ENCODE peak calls at places on chromosomes 12 and 14, in seven cellular contexts. S is fibroblast of lung, K is mammary epithelial cell, M is PC-3, J is neural progenitor cell, Q is GM23338, T is endothelial cell of umbilical vein. W is an unnamed sample.

GRCh38 chr12:132181570-132182200 is 37.4 kb downstream of the NOC4L start:
- DNase-seq in S (no peak), K (no peak), M (no peak), J (no peak), Q (no peak), T (no peak), W (no peak)

GRCh38 chr12:78062781-78063180 is 232.1 kb downstream of the NAV3 start:
- DNase-seq in S (peak), K (peak), M (peak), J (no peak), Q (no peak), T (peak), W (peak)

GRCh38 chr12:127588224-127588623 is 678.7 kb upstream of the TMEM132C start:
- DNase-seq in S (peak), K (peak), M (peak), J (peak), Q (peak), T (no peak), W (peak)

GRCh38 chr12:26197832-26198231 is 2.5 kb downstream of the SSPN start:
- DNase-seq in S (no peak), K (no peak), M (peak), J (no peak), Q (no peak), T (no peak), W (no peak)

GRCh38 chr14:54568821-54569591 is 2.1 kb downstream of the SAMD4A start:
- DNase-seq in S (peak), K (no peak), M (peak), J (peak), Q (no peak), T (no peak), W (peak)

GRCh38 chr14:76304536-76305473 is 71.1 kb upstream of the ESRRB start:
- DNase-seq in S (no peak), K (no peak), M (no peak), J (no peak), Q (no peak), T (no peak), W (no peak)

GRCh38 chr14:23358553-23359166 is 6.0 kb upstream of the SLC22A17 start:
- DNase-seq in S (no peak), K (no peak), M (no peak), J (no peak), Q (no peak), T (no peak), W (no peak)

GRCh38 chr14:100065161-100065871 is at the start of gene EVL:
- DNase-seq in S (no peak), K (no peak), M (no peak), J (no peak), Q (no peak), T (peak), W (no peak)

GRCh38 chr14:49303952-49304516 is 282.1 kb downstream of the RPS29 start:
- DNase-seq in S (peak), K (peak), M (peak), J (peak), Q (peak), T (peak), W (peak)

GRCh38 chr12:49367381-49368239 is at the start of gene SPATS2:
- DNase-seq in S (no peak), K (no peak), M (no peak), J (no peak), Q (peak), T (peak), W (peak)

GRCh38 chr12:3589745-3590144 is 98.7 kb downstream of the PRMT8 start:
- DNase-seq in S (no peak), K (no peak), M (no peak), J (no peak), Q (no peak), T (no peak), W (no peak)

GRCh38 chr14:78863143-78863542 is 693.0 kb downstream of the NRXN3 start:
- DNase-seq in S (peak), K (peak), M (peak), J (peak), Q (peak), T (peak), W (peak)

GRCh38 chr14:50736932-50737419 is 68.9 kb upstream of the SAV1 start:
- DNase-seq in S (no peak), K (no peak), M (no peak), J (no peak), Q (no peak), T (no peak), W (peak)

DNA sequence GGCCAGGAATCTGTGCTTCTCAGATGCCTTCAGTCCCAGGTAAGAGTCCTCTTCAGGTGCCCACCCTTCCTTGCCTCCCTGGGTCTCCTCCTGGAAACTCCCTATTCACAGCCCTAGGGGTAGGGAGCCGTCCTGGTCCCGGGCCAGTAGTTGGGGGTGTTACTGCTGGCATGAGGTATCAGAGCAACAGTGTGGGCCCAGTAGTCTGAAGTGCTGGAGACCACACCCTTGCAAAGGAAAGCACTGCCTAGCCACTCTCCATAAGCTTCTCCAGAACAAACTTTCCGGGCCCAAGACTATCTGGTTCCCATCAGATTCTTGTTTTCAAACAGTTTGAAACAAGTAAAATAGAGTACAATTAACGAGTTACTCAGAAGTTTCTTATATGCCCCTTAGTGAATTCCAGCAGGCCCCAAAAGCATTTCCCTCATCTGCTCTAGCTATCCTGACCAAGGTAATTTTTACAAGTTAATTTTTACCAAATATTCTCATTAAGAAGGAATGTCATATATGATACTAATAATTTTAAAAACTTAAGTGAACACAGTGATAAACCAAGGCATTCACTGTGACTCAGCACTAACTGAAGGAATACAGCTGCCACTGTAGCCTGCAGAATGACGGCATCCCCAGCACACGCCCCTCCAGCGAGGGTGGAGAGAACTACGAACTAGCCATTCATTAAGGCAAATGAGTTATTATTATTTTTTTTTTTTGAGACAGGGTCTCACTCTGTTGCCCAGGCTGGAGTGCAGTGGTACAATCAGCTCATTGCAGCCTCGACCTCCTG is 49.4 kb downstream of the MOK start:
- DNase-seq in S (peak), K (no peak), M (no peak), J (no peak), Q (no peak), T (no peak), W (no peak)
- H3K27ac ChIP-seq in S (peak), K (peak), M (peak), J (no peak), Q (no peak), T (no peak), W (no peak)

DNA sequence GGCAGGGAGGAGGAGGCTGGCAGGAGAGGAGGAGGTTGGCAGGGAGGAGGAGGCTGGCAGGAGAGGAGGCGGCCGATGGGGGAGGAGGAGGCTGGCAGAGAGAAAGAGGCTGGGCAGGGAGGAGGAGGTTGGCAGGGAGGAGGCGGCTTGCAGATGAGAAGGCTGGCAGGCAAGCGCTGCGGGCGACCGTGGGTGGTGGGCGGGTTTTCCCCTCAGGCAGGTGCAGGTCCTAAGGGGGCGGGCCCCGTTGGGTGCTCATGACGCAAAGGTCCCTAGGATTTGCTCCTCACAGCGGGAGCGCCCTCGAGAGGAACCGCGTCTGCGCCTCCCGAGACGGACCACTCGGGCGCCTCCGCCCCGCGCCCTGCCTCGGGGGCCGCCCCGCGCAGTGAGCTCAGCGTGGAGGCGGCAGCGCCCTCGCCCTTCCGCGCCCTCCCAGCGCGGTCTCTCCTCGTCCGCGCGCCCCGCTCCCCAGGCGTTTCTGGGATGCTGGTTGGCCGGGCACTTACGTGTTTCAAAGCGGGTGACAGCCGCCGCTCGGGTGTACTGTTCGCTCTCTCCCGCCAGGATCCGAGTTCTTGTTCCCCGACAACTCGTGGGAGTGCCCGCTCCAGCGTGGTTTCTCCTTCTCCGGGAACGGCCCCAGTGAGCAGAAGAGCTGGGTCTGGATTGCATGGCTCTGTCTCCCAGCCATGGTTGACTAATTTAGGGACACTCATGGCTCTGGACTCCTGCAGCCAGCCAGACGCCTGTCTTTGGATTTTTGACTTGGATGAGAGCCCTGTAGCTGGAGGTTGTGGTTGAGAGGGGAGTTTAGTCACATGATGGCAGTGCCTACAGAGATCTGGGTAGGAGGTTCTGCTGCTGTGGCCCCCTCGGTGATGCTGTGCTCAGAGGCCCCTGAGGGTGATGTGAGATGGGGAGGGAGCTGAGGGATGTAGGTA is 64.1 kb upstream of the PPP4R3A start:
- DNase-seq in S (peak), K (peak), M (peak), J (peak), Q (peak), T (peak), W (peak)
- TF ChIP-seq EZH2 in S (no peak), K (no peak), M (no peak), J (peak), Q (no peak), T (no peak), W (no peak)

DNA sequence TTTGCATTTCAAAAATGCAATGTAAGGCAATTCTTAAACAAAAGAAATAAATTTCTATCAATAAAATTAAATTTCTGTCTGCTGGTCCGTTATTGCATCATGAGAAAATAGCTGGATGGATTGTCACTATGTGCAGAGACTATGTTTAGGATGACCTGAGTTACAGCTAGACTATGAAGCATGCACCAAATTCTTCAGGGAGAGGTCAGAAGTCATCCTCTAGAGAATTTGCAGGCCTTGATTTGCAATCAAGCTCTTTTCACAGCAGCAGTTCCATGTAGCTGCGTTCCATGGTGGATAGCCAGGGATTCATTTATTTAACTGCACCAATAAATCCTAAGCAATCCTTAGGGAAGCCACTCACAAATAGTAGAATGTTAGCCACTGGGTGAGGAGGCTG is 253.7 kb downstream of the MSRB3 start:
- DNase-seq in S (peak), K (no peak), M (peak), J (no peak), Q (no peak), T (no peak), W (no peak)
- H3K27ac ChIP-seq in S (peak), K (peak), M (peak), J (no peak), Q (no peak), T (peak), W (no peak)

DNA sequence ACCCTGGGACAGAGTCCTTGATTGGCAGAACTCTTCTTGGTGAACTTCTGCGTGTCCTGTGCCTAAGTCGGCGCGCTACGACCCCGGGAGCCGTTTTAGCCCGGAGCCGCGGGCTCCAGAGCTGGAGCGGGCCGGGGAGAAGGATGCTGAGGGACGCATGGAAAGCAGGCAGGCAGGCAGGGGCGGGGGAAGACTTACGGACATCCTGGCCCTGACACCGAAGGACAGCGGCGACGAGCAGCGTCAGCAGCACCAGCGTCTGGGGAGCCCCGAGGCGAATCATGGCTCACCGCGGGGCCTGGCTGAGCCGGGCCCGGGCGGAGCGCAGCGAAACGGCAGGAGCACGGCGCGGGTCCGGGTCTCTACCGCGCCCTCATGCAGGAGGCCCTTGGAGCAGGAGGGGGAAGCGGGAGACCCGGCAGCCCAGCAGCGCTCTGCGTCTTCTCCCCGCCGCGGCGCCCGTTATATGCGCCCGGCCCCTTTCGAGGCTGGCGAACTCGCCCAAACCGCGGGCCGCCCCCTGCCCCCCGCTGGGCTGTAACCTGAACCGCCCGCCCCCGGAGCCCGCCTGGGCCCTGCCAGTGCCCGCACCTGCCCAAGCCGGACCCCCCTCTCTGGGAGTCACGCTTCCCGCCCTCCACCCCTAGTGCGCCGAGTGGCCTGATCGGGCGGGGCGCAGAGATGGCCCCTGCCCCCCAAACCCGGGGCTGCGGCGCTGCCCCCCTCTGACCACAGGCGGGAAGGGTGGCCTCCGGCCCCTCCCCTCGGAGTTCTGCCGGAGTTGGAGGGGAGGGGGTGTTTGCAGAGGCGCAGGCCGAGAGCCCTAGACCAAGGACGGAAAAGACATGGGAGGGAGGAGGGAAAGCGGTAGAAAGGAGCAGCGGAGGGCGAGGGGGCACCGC is at the start of gene COL2A1:
- DNase-seq in S (peak), K (peak), M (peak), J (peak), Q (peak), T (peak), W (peak)
- TF ChIP-seq EZH2 in S (no peak), K (no peak), M (peak), J (no peak), Q (peak), T (peak), W (peak)

DNA sequence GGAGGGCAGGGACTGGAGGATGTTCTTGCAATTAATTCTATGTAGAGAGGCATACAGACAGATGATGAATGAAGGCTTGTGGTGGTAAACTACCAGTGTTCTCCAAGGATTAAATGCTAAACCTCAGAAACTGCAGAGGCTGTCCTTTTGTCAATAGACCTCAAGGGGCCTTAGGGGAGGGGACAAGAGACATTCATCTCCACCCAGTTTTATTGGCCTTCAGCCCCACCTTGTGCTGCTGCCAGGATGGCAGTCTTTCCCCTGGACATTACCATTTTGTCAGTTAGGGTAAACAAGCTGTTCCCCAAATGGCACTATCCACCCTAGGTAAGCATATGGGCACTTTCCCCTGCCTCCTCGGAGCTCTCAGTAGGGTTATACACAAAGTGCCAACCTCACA is 4.9 kb upstream of the SMAGP start:
- DNase-seq in S (no peak), K (no peak), M (peak), J (peak), Q (no peak), T (no peak), W (no peak)
- H3K27ac ChIP-seq in S (no peak), K (no peak), M (no peak), J (no peak), Q (no peak), T (no peak), W (no peak)

GRCh38 chr12:114408881-114409795 is 3.2 kb upstream of the TBX5 start:
- DNase-seq in S (peak), K (no peak), M (no peak), J (peak), Q (peak), T (no peak), W (peak)
- TF ChIP-seq EZH2 in S (no peak), K (peak), M (peak), J (peak), Q (peak), T (peak), W (no peak)

DNA sequence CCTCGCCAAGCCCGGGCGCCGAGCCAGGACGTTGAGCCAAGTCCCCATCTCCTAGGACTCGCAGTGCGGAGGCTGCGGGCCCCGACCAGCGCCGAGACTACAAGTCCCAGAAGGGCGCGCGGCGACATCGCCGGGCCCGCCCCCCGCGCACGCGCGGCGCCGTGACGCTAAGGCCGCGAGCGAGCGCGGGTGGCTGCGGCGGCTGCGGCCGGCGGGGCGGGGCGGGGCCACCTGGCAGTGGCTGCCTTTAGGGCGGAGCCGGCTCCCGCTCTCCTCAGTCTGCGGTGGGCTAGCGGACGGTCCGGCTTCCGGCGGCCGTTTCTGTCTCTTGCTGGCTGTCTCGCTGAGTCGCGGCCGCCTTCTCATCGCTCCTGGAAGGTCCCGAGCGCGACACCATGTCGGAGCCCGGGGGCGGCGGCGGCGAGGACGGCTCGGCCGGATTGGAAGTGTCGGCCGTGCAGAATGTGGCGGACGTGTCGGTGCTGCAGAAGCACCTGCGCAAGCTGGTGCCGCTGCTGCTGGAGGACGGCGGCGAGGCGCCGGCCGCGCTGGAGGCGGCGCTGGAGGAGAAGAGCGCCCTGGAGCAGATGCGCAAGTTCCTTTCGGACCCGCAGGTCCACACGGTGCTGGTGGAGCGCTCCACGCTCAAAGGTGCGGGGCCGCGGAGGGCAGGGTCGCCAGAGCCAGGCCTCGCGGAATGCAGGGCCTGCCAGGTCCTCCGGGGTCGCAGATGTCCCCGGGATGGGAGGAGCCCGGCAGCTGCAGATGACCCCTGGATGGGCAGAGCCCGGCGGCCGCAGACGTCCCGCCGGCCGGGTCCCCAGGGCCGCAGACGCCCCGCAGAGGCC is at the start of gene DYNC1H1:
- DNase-seq in S (peak), K (peak), M (peak), J (peak), Q (peak), T (peak), W (peak)
- H3K27ac ChIP-seq in S (peak), K (peak), M (peak), J (peak), Q (peak), T (peak), W (peak)

GRCh38 chr12:22202847-22203246 is 131.7 kb downstream of the ST8SIA1 start:
- DNase-seq in S (no peak), K (no peak), M (no peak), J (no peak), Q (no peak), T (no peak), W (no peak)
- TF ChIP-seq EZH2 in S (no peak), K (no peak), M (no peak), J (no peak), Q (no peak), T (no peak), W (no peak)

DNA sequence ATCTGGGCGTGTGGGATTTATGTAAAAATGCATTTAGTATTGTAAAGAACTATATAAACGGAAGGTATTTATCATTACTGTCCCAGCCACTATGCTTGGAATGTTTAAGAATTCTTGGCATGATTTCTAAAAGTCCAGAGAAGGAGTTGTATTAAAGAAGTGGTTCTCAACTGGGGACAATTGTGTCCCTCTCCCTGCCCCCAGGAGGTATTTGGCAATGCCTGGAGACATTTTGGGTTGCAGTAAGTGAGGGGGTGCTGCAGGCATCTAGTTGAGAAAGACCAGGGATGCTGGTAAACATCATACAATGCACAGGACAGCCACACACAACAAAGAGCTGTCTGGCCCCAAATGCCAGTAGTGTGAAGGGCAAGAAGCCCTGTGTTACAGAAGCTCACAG is 7.2 kb downstream of the SLC38A1 start:
- DNase-seq in S (no peak), K (no peak), M (peak), J (no peak), Q (no peak), T (no peak), W (no peak)
- H3K27ac ChIP-seq in S (no peak), K (peak), M (peak), J (peak), Q (peak), T (no peak), W (no peak)